ENCODE peak calls at places on chromosomes 4 and X, in four cellular contexts. T is gastrocnemius medialis, R is A549, G is cardiac fibroblast. E is an unnamed sample.

GRCh38 chr4:76984127-76984526 is 34.6 kb downstream of the SEPTIN11 start:
- DNase-seq in T (no peak), G (peak), R (no peak), E (no peak)

GRCh38 chrX:155632424-155633100 is 19.8 kb upstream of the TMLHE start:
- DNase-seq in T (no peak), R (no peak), G (peak), E (no peak)

GRCh38 chrX:124194209-124194608 is 138.3 kb upstream of the TEX13D start:
- DNase-seq in R (no peak), G (peak), T (peak), E (no peak)

GRCh38 chr4:30839583-30840520 is 119.7 kb downstream of the PCDH7 start:
- DNase-seq in T (no peak), R (no peak), G (peak), E (no peak)

GRCh38 chr4:82948647-82949204 is 48.2 kb downstream of the THAP9 start:
- DNase-seq in G (peak), T (no peak), R (no peak), E (no peak)

GRCh38 chrX:71492086-71493065 is 40.5 kb upstream of the OGT start:
- DNase-seq in G (no peak), R (peak), T (peak), E (no peak)

GRCh38 chr4:111984169-111984873 is 160.9 kb upstream of the FAM241A start:
- DNase-seq in T (no peak), R (no peak), G (no peak), E (no peak)

GRCh38 chr4:90012918-90013317 is 114.3 kb upstream of the CCSER1 start:
- DNase-seq in T (no peak), G (no peak), R (no peak), E (no peak)

GRCh38 chrX:124274438-124275166 is 57.9 kb upstream of the TEX13D start:
- DNase-seq in G (no peak), R (no peak), T (no peak), E (no peak)

GRCh38 chr4:16442296-16442695 is 216.0 kb upstream of the TAPT1 start:
- DNase-seq in R (no peak), G (no peak), T (no peak), E (no peak)

GRCh38 chr4:53781614-53782467 is 190.6 kb upstream of the LNX1 start:
- DNase-seq in T (no peak), R (peak), G (peak), E (no peak)

GRCh38 chr4:163344147-163345050 is 707 bp downstream of the NPY5R start:
- DNase-seq in T (no peak), R (no peak), G (no peak), E (no peak)

GRCh38 chr4:143335979-143336827 is 473 bp upstream of the GAB1 start:
- DNase-seq in G (peak), T (peak), R (peak), E (peak)

GRCh38 chr4:173753408-173753807 is 223.4 kb upstream of the HAND2 start:
- DNase-seq in G (no peak), T (no peak), R (no peak), E (no peak)

GRCh38 chrX:13087322-13088154 is 43.1 kb upstream of the FAM9C start:
- DNase-seq in T (no peak), R (peak), G (peak), E (no peak)

GRCh38 chr4:78656968-78657445 is 105.4 kb downstream of the ANXA3 start:
- DNase-seq in R (no peak), G (no peak), T (no peak), E (no peak)

GRCh38 chr4:2044542-2045517 is 14.3 kb upstream of the NAT8L start:
- DNase-seq in R (no peak), G (no peak), T (no peak), E (no peak)

GRCh38 chr4:73250642-73251041 is 8.0 kb downstream of the ANKRD17 start:
- DNase-seq in R (no peak), T (no peak), G (no peak), E (no peak)

GRCh38 chrX:69616520-69617203 is 749 bp downstream of the EDA start:
- DNase-seq in T (no peak), G (no peak), R (no peak), E (no peak)

GRCh38 chrX:45889471-45889870 is 655.8 kb downstream of the ZNF674 start:
- DNase-seq in R (peak), G (peak), T (no peak), E (no peak)

GRCh38 chr4:2356123-2357069 is 62.0 kb downstream of the ZFYVE28 start:
- DNase-seq in G (no peak), R (no peak), T (no peak), E (no peak)

GRCh38 chr4:54187148-54187547 is 41.9 kb upstream of the PDGFRA start:
- DNase-seq in T (peak), R (no peak), G (no peak), E (no peak)

GRCh38 chr4:75561789-75562188 is 5.9 kb downstream of the ODAPH start:
- DNase-seq in G (peak), T (no peak), R (peak), E (peak)

GRCh38 chr4:156983366-156983765 is 11.8 kb upstream of the PDGFC start:
- DNase-seq in G (peak), T (no peak), R (peak), E (no peak)

GRCh38 chr4:1970926-1971325 is 37.8 kb downstream of the NELFA start:
- DNase-seq in T (no peak), R (no peak), G (no peak), E (no peak)

GRCh38 chr4:165991325-165992180 is 118.5 kb downstream of the TLL1 start:
- DNase-seq in R (no peak), T (no peak), G (peak), E (no peak)

GRCh38 chr4:167380964-167381363 is 146.7 kb upstream of the SPOCK3 start:
- DNase-seq in G (no peak), R (no peak), T (no peak), E (no peak)

GRCh38 chrX:145609951-145610511 is 207.6 kb upstream of the SLITRK2 start:
- DNase-seq in G (peak), R (no peak), T (no peak), E (no peak)

GRCh38 chr4:153538408-153539057 is 72.4 kb downstream of the TMEM131L start:
- DNase-seq in G (peak), R (no peak), T (peak), E (no peak)
- H3K4me3 ChIP-seq in G (peak), R (no peak), T (peak), E (no peak)

GRCh38 chr4:38230121-38230728 is 270.0 kb downstream of the PTTG2 start:
- DNase-seq in R (no peak), T (no peak), G (no peak), E (no peak)
- H3K4me3 ChIP-seq in R (no peak), T (no peak), G (no peak), E (no peak)

GRCh38 chrX:39855748-39856129 is 242.0 kb downstream of the BCOR start:
- DNase-seq in G (peak), T (peak), R (peak), E (no peak)
- H3K4me3 ChIP-seq in G (no peak), T (no peak), R (no peak), E (no peak)

DNA sequence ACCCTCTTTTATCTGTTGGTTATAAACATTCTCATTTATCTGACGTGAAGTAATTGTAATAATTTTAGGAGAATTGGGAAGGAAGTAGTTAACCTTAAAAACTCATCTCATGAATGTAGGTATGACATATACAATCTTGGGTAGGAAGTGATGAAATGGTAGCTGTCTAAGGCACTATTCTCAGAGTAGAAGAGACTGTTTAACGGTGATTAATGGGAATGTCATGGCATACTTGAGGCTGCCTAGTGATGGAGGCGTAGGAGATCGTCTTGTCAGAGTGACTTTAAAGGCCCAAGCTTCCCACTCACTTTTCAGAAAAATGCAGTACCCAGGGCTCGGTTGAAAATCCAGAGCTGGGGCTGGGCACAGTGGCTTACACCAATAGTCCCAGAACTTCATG is 19.4 kb upstream of the AGA start:
- DNase-seq in R (no peak), G (peak), T (no peak), E (no peak)
- H3K4me3 ChIP-seq in R (no peak), G (no peak), T (no peak), E (no peak)

DNA sequence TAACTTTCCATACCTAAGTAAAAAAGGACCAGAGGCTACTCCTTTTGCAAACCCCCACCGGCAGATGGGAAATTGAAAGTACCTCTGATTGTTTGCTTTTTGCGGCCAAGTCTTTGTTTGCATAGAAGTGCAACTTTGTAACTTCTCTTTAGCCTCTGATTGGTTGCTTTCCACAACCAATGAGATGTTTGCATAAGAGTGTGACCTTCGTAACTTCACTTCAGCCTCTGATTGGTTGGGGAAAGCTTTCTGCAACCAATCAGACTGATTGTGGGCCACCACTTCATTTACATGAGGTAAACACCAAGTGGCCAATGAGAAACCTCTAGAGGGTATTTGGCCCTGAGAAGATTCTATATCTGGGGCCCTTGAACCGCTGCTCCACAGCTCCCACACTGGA is 48.8 kb upstream of the PGRMC1 start:
- DNase-seq in G (no peak), T (no peak), R (peak), E (no peak)
- H3K4me3 ChIP-seq in G (no peak), T (no peak), R (no peak), E (no peak)

GRCh38 chr4:120855307-120856001 is 67.1 kb downstream of the PRDM5 start:
- DNase-seq in G (no peak), R (no peak), T (no peak), E (no peak)
- H3K4me3 ChIP-seq in G (no peak), R (no peak), T (no peak), E (no peak)

GRCh38 chr4:113116414-113117345 is 67.2 kb downstream of the ANK2 start:
- DNase-seq in T (no peak), R (no peak), G (no peak), E (no peak)
- H3K4me3 ChIP-seq in T (no peak), R (no peak), G (no peak), E (no peak)

GRCh38 chrX:137565318-137565904 is 516 bp upstream of the ZIC3 start:
- DNase-seq in G (no peak), R (no peak), T (no peak), E (no peak)

GRCh38 chrX:137563681-137564651 is 2.0 kb upstream of the ZIC3 start:
- DNase-seq in T (no peak), R (no peak), G (no peak), E (no peak)

GRCh38 chrX:137567474-137568232 is 1.7 kb downstream of the ZIC3 start:
- DNase-seq in R (no peak), G (no peak), T (no peak), E (no peak)

GRCh38 chrX:137566746-137567473 is 983 bp downstream of the ZIC3 start:
- DNase-seq in G (no peak), R (no peak), T (no peak), E (no peak)

GRCh38 chrX:137565921-137566745 is at the start of gene ZIC3:
- DNase-seq in G (no peak), R (no peak), T (peak), E (no peak)
- H3K4me3 ChIP-seq in G (peak), R (no peak), T (peak), E (peak)

DNA sequence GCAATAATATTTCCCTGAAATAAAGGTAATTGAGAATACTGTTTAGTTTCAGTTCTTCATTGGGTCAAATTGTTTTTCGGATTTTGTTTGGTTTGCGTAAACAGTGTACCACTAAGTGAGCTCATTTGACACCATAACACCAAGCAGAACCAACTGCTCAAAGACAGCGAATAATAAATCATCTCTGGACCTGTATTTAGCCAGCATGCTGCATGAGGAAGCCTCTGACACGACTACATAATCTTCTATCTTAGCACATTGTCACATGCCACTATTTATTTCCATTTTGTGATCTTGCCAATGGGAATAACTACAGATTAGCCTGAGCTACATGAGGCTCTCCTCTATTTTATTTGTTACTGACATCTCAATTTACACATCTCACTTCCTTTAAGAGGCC is 12.1 kb upstream of the PRKG2 start:
- DNase-seq in G (no peak), T (no peak), R (no peak), E (no peak)
- H3K4me3 ChIP-seq in G (no peak), T (no peak), R (no peak), E (no peak)

GRCh38 chr4:129326810-129327209 is 230.9 kb downstream of the C4orf33 start:
- DNase-seq in T (no peak), G (no peak), R (no peak), E (no peak)
- H3K4me3 ChIP-seq in T (no peak), G (no peak), R (no peak), E (no peak)

E was measured in iPS DF 6.9.